ENCODE peak calls at places on chromosomes 16 and 17, in five cellular contexts. J, I, A, P and B are unnamed samples.

GRCh38 chr16:17757808-17758207 is 287.0 kb upstream of the XYLT1 start:
- DNase-seq in J (no peak), I (no peak), A (no peak), P (no peak), B (no peak)

GRCh38 chr16:58466396-58466795 is 33.5 kb upstream of the NDRG4 start:
- DNase-seq in J (no peak), I (no peak), A (no peak), P (no peak), B (no peak)

GRCh38 chr17:31877911-31878702 is 19.1 kb upstream of the COPRS start:
- DNase-seq in J (peak; percentile 69), I (no peak), A (no peak), P (no peak), B (peak; percentile 74)

GRCh38 chr17:57671546-57672204 is 73.4 kb downstream of the CCDC182 start:
- DNase-seq in J (peak; percentile 78), I (no peak), A (no peak), P (peak; percentile 46), B (peak; percentile 86)

GRCh38 chr16:1188781-1189189 is 35.9 kb downstream of the CACNA1H start:
- DNase-seq in J (peak; percentile 53), I (no peak), A (peak; percentile 31), P (peak; percentile 19), B (peak; percentile 78)

GRCh38 chr17:4719684-4720221 is 9.3 kb downstream of the ARRB2 start:
- DNase-seq in J (no peak), I (peak; percentile 48), A (no peak), P (no peak), B (no peak)

GRCh38 chr17:6374761-6375312 is 60.1 kb downstream of the AIPL1 start:
- DNase-seq in J (peak; percentile 82), I (peak; percentile 86), A (peak; percentile 86), P (peak; percentile 11), B (peak; percentile 77)

GRCh38 chr17:9512323-9513168 is 63.1 kb downstream of the STX8 start:
- DNase-seq in J (no peak), I (peak; percentile 58), A (peak; percentile 60), P (no peak), B (no peak)

GRCh38 chr17:65594585-65594940 is 33.1 kb upstream of the AXIN2 start:
- DNase-seq in J (no peak), I (no peak), A (peak; percentile 10), P (no peak), B (no peak)

GRCh38 chr16:4317471-4318170 is 1.8 kb downstream of the GLIS2 start:
- DNase-seq in J (no peak), I (peak; percentile 54), A (no peak), P (no peak), B (no peak)

GRCh38 chr17:55426851-55427586 is 5.4 kb upstream of the MMD start:
- DNase-seq in J (no peak), I (peak; percentile 95), A (peak; percentile 24), P (no peak), B (no peak)

GRCh38 chr17:43840814-43841213 is 6.2 kb upstream of the CD300LG start:
- DNase-seq in J (no peak), I (no peak), A (peak; percentile 67), P (no peak), B (no peak)

GRCh38 chr16:87602005-87602790 is at the start of gene JPH3:
- DNase-seq in J (no peak), I (no peak), A (no peak), P (no peak), B (no peak)

GRCh38 chr16:2230376-2230775 is 5.9 kb upstream of the DNASE1L2 start:
- DNase-seq in J (no peak), I (no peak), A (no peak), P (no peak), B (no peak)

GRCh38 chr17:69760562-69760961 is 314.5 kb upstream of the KCNJ16 start:
- DNase-seq in J (no peak), I (peak; percentile 26), A (no peak), P (no peak), B (no peak)

GRCh38 chr16:71637398-71637797 is 11.4 kb downstream of the MARVELD3 start:
- DNase-seq in J (no peak), I (no peak), A (no peak), P (no peak), B (no peak)

GRCh38 chr17:80992077-80992947 is 671 bp downstream of the CHMP6 start:
- DNase-seq in J (no peak), I (no peak), A (no peak), P (no peak), B (no peak)

GRCh38 chr17:73559532-73559931 is 84.7 kb downstream of the SDK2 start:
- DNase-seq in J (no peak), I (no peak), A (no peak), P (no peak), B (no peak)

GRCh38 chr16:75567911-75568310 is 1.7 kb downstream of the GABARAPL2 start:
- DNase-seq in J (no peak), I (no peak), A (no peak), P (no peak), B (no peak)

GRCh38 chr16:11669380-11670146 is 1.3 kb downstream of the SNN start:
- DNase-seq in J (peak; percentile 38), I (no peak), A (no peak), P (no peak), B (no peak)

GRCh38 chr17:38579934-38580333 is 25.8 kb downstream of the SRCIN1 start:
- DNase-seq in J (peak; percentile 62), I (peak; percentile 61), A (peak; percentile 58), P (no peak), B (no peak)